ENCODE peak calls at places on chromosomes 16 and 17, in ten cellular contexts. Y, C, Z, O, D, U, F, W, M and G are unnamed samples.

GRCh38 chr17:3802461-3803307 is 1.7 kb upstream of the ITGAE start:
- DNase-seq in Z (no peak), W (peak), C (no peak), Y (no peak), U (no peak), D (no peak), M (peak), O (no peak), F (no peak), G (no peak)

GRCh38 chr17:29136998-29137730 is 43.0 kb downstream of the MYO18A start:
- DNase-seq in Z (no peak), O (no peak), D (no peak), C (no peak), M (no peak), Y (no peak), U (no peak), F (no peak), W (no peak), G (no peak)

GRCh38 chr16:86217891-86218270 is 292.4 kb upstream of the FOXF1 start:
- DNase-seq in W (no peak), M (no peak), F (no peak), D (no peak), O (no peak), C (no peak), U (no peak), Z (no peak), Y (no peak), G (no peak)

GRCh38 chr16:89015271-89015859 is 38.4 kb upstream of the CBFA2T3 start:
- DNase-seq in O (no peak), F (peak), C (no peak), W (no peak), M (no peak), U (no peak), D (no peak), Y (no peak), Z (no peak), G (no peak)

GRCh38 chr16:69410285-69410990 is 14.0 kb upstream of the CYB5B start:
- DNase-seq in D (no peak), O (no peak), F (no peak), Y (no peak), C (no peak), W (no peak), Z (peak), M (peak), U (no peak), G (no peak)

GRCh38 chr17:17056167-17056562 is 13.9 kb downstream of the MPRIP start:
- DNase-seq in D (no peak), Y (no peak), O (no peak), F (no peak), U (peak), C (no peak), Z (no peak), W (peak), M (no peak), G (no peak)

GRCh38 chr17:57760001-57760400 is 14.9 kb upstream of the CCDC182 start:
- DNase-seq in Y (no peak), C (no peak), D (no peak), M (no peak), U (no peak), O (no peak), F (no peak), W (no peak), Z (no peak), G (no peak)

GRCh38 chr16:81920498-81920897 is 90.8 kb downstream of the SDR42E1 start:
- DNase-seq in Z (no peak), O (no peak), C (no peak), W (no peak), U (no peak), D (no peak), F (no peak), Y (no peak), M (no peak), G (no peak)

GRCh38 chr17:76575570-76575969 is 10.1 kb downstream of the ST6GALNAC2 start:
- DNase-seq in W (no peak), O (no peak), U (no peak), C (no peak), Z (no peak), D (no peak), M (no peak), F (no peak), Y (no peak), G (no peak)

GRCh38 chr17:41547921-41548843 is 20.1 kb upstream of the KRT19 start:
- DNase-seq in U (peak), M (peak), W (peak), C (peak), F (peak), Y (no peak), D (no peak), O (no peak), Z (peak), G (no peak)

GRCh38 chr17:52170963-52171572 is 12.6 kb upstream of the CA10 start:
- DNase-seq in M (peak), D (no peak), Z (peak), C (no peak), W (no peak), O (no peak), Y (no peak), F (no peak), U (no peak), G (no peak)

GRCh38 chr17:78358538-78359215 is 1.2 kb downstream of the SOCS3 start:
- DNase-seq in M (peak), W (no peak), O (no peak), D (no peak), U (no peak), Z (no peak), Y (peak), F (no peak), C (no peak), G (no peak)

GRCh38 chr16:70778901-70779309 is 22.1 kb downstream of the VAC14 start:
- DNase-seq in D (no peak), Z (peak), C (no peak), O (peak), Y (no peak), F (peak), U (no peak), M (peak), W (peak), G (no peak)

GRCh38 chr17:63529711-63530556 is 6.8 kb downstream of the KCNH6 start:
- DNase-seq in O (no peak), Z (no peak), W (no peak), M (no peak), C (no peak), D (no peak), U (no peak), F (no peak), Y (no peak), G (no peak)

GRCh38 chr17:73394523-73395450 is 83.0 kb upstream of the CDC42EP4 start:
- DNase-seq in Y (no peak), W (no peak), C (no peak), M (no peak), O (no peak), Z (no peak), D (no peak), U (no peak), F (no peak), G (no peak)

GRCh38 chr17:21288581-21289017 is 4.1 kb downstream of the MAP2K3 start:
- DNase-seq in Z (no peak), Y (no peak), U (no peak), C (no peak), M (no peak), D (no peak), W (no peak), F (no peak), O (no peak), G (no peak)

GRCh38 chr16:31242197-31242596 is 17.6 kb upstream of the ITGAM start:
- DNase-seq in Z (no peak), Y (no peak), M (peak), D (no peak), W (no peak), U (no peak), F (no peak), O (no peak), C (no peak), G (no peak)

GRCh38 chr17:73371285-73371684 is 59.5 kb upstream of the CDC42EP4 start:
- DNase-seq in Y (no peak), D (no peak), W (no peak), U (no peak), F (no peak), M (peak), C (no peak), Z (no peak), O (no peak), G (no peak)

GRCh38 chr16:87366288-87366687 is 17.3 kb downstream of the FBXO31 start:
- DNase-seq in F (no peak), O (no peak), W (no peak), M (no peak), D (no peak), U (no peak), C (no peak), Y (no peak), Z (no peak), G (no peak)

GRCh38 chr17:44556114-44556853 is 1.0 kb upstream of the FZD2 start:
- DNase-seq in M (peak), F (peak), C (no peak), D (peak), Z (peak), W (peak), U (no peak), Y (peak), O (peak), G (no peak)

GRCh38 chr16:21990381-21990944 is 10.5 kb downstream of the PDZD9 start:
- DNase-seq in F (no peak), W (no peak), Y (no peak), M (no peak), O (no peak), C (no peak), D (no peak), Z (no peak), U (no peak), G (no peak)

GRCh38 chr16:81716478-81717210 is 62.4 kb upstream of the PLCG2 start:
- DNase-seq in Y (no peak), U (no peak), M (no peak), W (no peak), Z (no peak), F (no peak), C (no peak), O (no peak), D (peak), G (no peak)

GRCh38 chr17:60327122-60327869 is 64.6 kb downstream of the USP32 start:
- DNase-seq in Y (no peak), Z (no peak), D (no peak), F (no peak), M (no peak), W (no peak), C (no peak), O (no peak), U (peak), G (no peak)

GRCh38 chr16:82091225-82091624 is 56.2 kb downstream of the HSD17B2 start:
- DNase-seq in D (no peak), F (no peak), W (no peak), U (no peak), O (no peak), Y (no peak), C (no peak), Z (no peak), M (no peak), G (no peak)

GRCh38 chr17:34637548-34638525 is 58.5 kb downstream of the TMEM132E start:
- DNase-seq in Y (peak), M (peak), D (peak), F (peak), U (peak), W (peak), C (peak), O (no peak), Z (peak), G (peak)